ENCODE peak calls at places on chromosomes 13 and 19, in seven cellular contexts. B is WTC11, C is A549, Y is K562, M is H1, A is HepG2, Z is SK-N-SH. P is an unnamed sample.

GRCh38 chr19:27966390-27966816 is 1246.5 kb downstream of the UQCRFS1 start:
- DNase-seq in M (no peak), Z (peak), B (no peak), Y (no peak), C (no peak), A (no peak), P (no peak)

GRCh38 chr13:42327725-42328124 is 55.8 kb downstream of the AKAP11 start:
- DNase-seq in M (no peak), A (no peak), Z (no peak), C (no peak), Y (no peak), B (no peak), P (no peak)

GRCh38 chr13:27359203-27359821 is 65.1 kb upstream of the GTF3A start:
- DNase-seq in C (peak), Y (peak), B (peak), M (no peak), Z (peak), A (peak), P (peak)

GRCh38 chr19:29442094-29442493 is 83.7 kb upstream of the VSTM2B start:
- DNase-seq in C (no peak), A (no peak), B (no peak), M (no peak), Y (no peak), Z (no peak), P (no peak)

GRCh38 chr13:110661256-110661655 is 44.7 kb downstream of the CARS2 start:
- DNase-seq in A (no peak), Y (no peak), Z (no peak), C (no peak), B (no peak), M (no peak), P (no peak)

GRCh38 chr13:76812206-76812882 is 73.9 kb downstream of the KCTD12 start:
- DNase-seq in A (no peak), B (no peak), M (no peak), Z (peak), Y (no peak), C (no peak), P (no peak)

GRCh38 chr13:39503048-39503447 is 99.9 kb downstream of the LHFPL6 start:
- DNase-seq in M (no peak), B (no peak), A (no peak), Y (no peak), C (no peak), Z (no peak), P (no peak)

GRCh38 chr19:45103200-45103624 is 10.2 kb downstream of the PPP1R37 start:
- DNase-seq in C (no peak), Y (no peak), M (no peak), Z (no peak), A (no peak), B (no peak), P (no peak)

GRCh38 chr13:23509781-23510543 is 60.2 kb upstream of the TNFRSF19 start:
- DNase-seq in B (no peak), Z (no peak), Y (no peak), C (no peak), A (no peak), M (no peak), P (peak)

GRCh38 chr13:93201992-93202558 is 24.5 kb upstream of the GPC6 start:
- DNase-seq in C (no peak), B (no peak), Y (peak), M (no peak), A (peak), Z (no peak), P (no peak)

GRCh38 chr13:78806457-78806856 is 147.5 kb upstream of the OBI1 start:
- DNase-seq in Z (no peak), M (no peak), B (no peak), A (peak), C (peak), Y (no peak), P (no peak)

GRCh38 chr19:51375504-51376221 is 3.2 kb upstream of the NKG7 start:
- DNase-seq in Z (no peak), A (no peak), Y (no peak), M (no peak), B (no peak), C (no peak), P (no peak)

GRCh38 chr19:49338691-49339363 is 3.6 kb downstream of the CD37 start:
- DNase-seq in Z (peak), M (peak), B (peak), Y (peak), A (no peak), C (peak), P (no peak)

GRCh38 chr13:102440259-102440936 is 38.5 kb upstream of the FGF14 start:
- DNase-seq in C (no peak), Y (no peak), B (no peak), Z (no peak), A (no peak), M (no peak), P (no peak)

GRCh38 chr19:56348289-56348877 is 33.7 kb upstream of the ZSCAN5A start:
- DNase-seq in Z (peak), C (no peak), Y (no peak), A (no peak), B (peak), M (peak), P (no peak)

GRCh38 chr13:20991741-20992520 is 69.5 kb downstream of the LATS2 start:
- DNase-seq in C (no peak), Y (no peak), M (no peak), B (no peak), A (no peak), Z (no peak), P (no peak)
- TF ChIP-seq USF2 in C (no peak), Y (no peak), M (no peak), B (no peak), A (no peak), Z (no peak), P (no peak)

GRCh38 chr13:88031980-88032562 is 360.9 kb downstream of the SLITRK5 start:
- DNase-seq in A (no peak), Y (no peak), Z (no peak), C (no peak), B (no peak), M (no peak), P (peak)
- TF ChIP-seq USF2 in A (no peak), Y (no peak), Z (no peak), C (no peak), B (no peak), M (no peak), P (no peak)

DNA sequence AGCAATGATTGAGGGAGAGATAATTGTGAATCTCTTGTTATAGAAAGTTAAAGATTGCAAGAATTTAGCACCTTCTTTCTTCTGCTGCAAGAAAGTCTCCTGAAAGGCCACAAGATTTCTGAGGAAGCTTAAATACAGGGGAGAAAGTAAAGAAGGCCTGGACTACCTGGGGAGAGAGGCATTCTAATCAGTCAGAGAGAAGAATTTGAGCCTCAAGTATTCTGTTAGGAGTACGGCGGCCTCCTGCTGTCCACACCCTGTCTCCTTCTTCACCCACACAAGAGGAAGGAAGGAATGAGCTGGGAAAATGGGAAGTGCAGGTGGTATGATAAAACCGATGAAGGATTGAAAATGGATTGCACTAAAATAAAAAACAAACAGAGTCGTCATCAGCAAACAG is 474.7 kb downstream of the DIAPH3 start:
- DNase-seq in A (no peak), Z (no peak), C (no peak), B (peak), Y (no peak), M (no peak), P (no peak)
- TF ChIP-seq USF2 in A (no peak), Z (no peak), C (no peak), B (no peak), Y (no peak), M (no peak), P (no peak)

DNA sequence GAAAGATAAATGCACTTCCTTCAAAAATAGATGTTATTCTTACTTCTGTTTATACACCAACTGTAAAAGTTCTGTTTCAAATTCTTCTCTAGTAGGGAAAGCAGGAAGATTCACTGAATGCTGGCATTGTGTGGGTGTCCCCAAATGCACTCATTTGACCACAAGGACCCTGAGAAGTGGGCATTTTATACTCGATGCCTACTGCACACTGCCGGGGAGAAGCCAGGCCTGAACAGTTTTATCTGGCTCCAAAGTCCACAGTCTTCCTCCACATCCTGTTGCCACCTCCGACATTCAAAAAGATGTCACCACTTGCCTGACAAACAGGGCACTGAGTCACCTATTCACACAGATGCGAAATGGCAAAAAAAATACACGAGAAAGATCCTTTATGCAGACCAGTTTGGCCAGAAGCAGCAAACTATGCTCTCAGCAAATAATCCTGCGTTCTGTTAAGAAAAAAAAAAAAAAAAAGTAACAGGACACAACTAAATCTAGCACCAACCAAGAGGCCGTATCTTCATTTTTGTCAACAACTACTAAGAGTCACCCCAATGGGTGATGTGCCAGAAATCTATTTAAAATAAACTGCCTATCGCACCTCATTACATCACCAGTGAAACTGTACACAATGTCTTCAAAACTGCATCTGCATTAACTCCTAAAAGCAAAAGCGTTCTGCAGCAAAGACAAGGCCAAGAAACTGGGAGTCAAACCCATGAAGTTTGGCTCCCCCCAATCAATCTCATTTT is 6.2 kb downstream of the ZC3H4 start:
- DNase-seq in A (peak), B (no peak), Z (no peak), Y (peak), M (no peak), C (no peak), P (peak)
- TF ChIP-seq USF2 in A (no peak), B (no peak), Z (no peak), Y (no peak), M (no peak), C (no peak), P (no peak)

DNA sequence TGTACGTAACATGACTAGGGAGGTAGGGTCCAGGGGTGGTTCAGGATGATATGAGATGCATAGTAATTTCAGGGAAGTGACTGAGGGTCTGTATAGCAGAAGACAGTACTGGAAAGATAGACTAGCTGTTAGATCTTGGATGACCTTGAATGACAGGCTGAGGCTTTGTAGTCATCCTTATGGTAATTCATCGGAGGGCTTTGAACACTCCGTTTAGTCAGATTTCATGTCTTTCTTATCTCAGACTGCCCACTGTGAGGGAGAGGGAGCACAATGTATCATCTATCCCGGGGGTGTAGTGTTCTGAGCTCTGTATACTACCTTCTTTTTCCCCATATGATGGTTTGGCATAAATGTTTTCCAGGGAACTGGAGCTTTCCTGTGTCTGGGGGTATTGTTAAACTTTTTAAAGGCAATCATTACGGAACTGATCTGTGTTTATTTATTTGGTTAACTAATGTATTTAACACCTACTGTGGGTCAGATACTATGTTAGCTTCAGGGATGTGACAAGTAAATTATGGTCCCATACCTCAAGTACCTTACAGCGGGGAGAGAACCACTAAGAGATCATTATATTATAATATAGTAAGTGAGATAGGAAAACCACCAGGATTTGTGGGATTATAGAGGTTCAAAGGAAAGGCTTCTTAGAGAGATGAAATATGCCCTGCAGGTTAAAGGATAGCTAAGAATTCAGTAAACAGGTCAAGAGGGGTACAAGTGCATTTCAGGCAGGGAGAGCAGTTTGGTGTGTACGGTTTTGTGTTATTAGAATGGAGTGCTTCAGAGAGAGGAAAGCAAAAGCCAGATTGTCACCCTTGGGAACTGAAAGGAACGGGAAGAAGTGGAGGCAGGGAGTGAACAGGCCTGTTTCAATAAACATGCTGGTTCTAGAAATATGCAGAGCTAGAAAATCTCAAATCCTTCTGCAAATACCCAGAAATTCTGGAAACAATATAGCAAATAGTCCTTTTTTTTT is 164.8 kb upstream of the KL start:
- DNase-seq in B (no peak), A (peak), C (no peak), Y (no peak), M (peak), Z (no peak), P (no peak)
- TF ChIP-seq USF2 in B (no peak), A (no peak), C (no peak), Y (no peak), M (no peak), Z (no peak), P (no peak)

GRCh38 chr19:38842439-38843174 is 7.2 kb downstream of the HNRNPL start:
- DNase-seq in Z (no peak), M (no peak), B (no peak), C (peak), Y (no peak), A (no peak), P (no peak)
- TF ChIP-seq USF2 in Z (no peak), M (no peak), B (no peak), C (no peak), Y (no peak), A (no peak), P (no peak)

GRCh38 chr13:99911069-99911964 is 60.2 kb downstream of the ZIC5 start:
- DNase-seq in M (no peak), Y (no peak), Z (no peak), A (no peak), C (no peak), B (no peak), P (no peak)

GRCh38 chr13:99919132-99919531 is 52.4 kb downstream of the ZIC5 start:
- DNase-seq in Z (no peak), C (no peak), Y (no peak), A (no peak), M (no peak), B (no peak), P (no peak)

GRCh38 chr13:99911965-99912566 is 59.5 kb downstream of the ZIC5 start:
- DNase-seq in B (no peak), Z (no peak), A (no peak), M (no peak), Y (no peak), C (no peak), P (no peak)

DNA sequence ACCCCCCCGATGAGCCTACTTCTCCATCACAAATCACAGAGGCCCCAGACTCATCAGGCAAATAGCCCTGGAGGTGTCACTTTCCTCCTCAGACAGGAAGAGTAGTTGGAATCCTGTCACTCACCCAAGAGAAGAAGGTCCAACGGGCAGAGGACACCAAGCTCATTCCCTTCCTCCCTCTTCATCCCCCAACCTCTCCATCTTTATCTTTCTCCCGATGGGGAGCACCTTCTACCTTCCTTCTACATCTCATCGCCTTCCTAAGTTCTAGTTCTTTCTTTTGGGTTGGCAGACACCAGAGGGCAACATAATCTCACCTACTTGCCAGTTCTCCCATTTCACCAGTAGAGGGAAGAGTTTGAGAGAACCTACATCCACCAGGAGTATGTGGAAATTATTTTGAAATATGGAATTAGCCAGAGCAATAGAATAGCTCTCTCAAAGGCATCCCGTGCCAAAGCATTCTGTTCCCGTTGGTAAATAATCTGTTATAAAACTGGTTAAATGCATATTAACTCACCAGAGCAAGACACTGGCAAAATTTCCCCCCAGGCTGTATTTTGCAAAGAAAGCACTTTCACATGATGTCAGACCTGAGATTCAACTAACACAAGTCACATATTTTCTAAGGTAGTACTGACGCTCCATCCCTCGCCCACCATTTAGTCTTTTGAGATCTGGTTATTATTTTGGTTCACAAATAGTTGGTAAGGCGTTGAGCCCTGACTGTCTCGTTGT is 55.0 kb downstream of the ZIC5 start:
- DNase-seq in B (no peak), C (peak), Z (peak), A (peak), Y (peak), M (no peak), P (peak)
- TF ChIP-seq USF2 in B (no peak), C (no peak), Z (no peak), A (no peak), Y (no peak), M (no peak), P (no peak)

GRCh38 chr19:17843908-17844490 is 3.8 kb downstream of the JAK3 start:
- DNase-seq in M (no peak), B (no peak), Z (no peak), C (no peak), A (no peak), Y (no peak), P (no peak)

GRCh38 chr19:17848598-17849292 is 963 bp upstream of the JAK3 start:
- DNase-seq in M (no peak), Z (peak), C (no peak), Y (no peak), A (no peak), B (no peak), P (no peak)

GRCh38 chr19:17847538-17848366 is at the start of gene JAK3:
- DNase-seq in B (peak), M (peak), C (no peak), A (peak), Z (peak), Y (peak), P (peak)

GRCh38 chr19:17843428-17843827 is 4.4 kb downstream of the JAK3 start:
- DNase-seq in Y (no peak), M (no peak), B (no peak), C (no peak), A (no peak), Z (no peak), P (no peak)

GRCh38 chr19:17846146-17846545 is 1.6 kb downstream of the JAK3 start:
- DNase-seq in Z (no peak), A (no peak), Y (no peak), M (no peak), C (no peak), B (no peak), P (no peak)
- TF ChIP-seq USF2 in Z (no peak), A (no peak), Y (no peak), M (no peak), C (no peak), B (no peak), P (no peak)